ENCODE peak calls at places on chromosomes 16 and 17, in eight cellular contexts. H is OCI-LY7, V is stomach, X is left lung, D is A549, Q is dorsolateral prefrontal cortex, R is endodermal cell, K is ovary. Y is an unnamed sample.

GRCh38 chr16:88596477-88596876 is 26.3 kb downstream of the ZC3H18 start:
- DNase-seq in H (no peak), V (no peak), X (no peak), D (no peak), Q (no peak), R (no peak), K (no peak), Y (no peak)

GRCh38 chr17:75557075-75557851 is 30.3 kb upstream of the MYO15B start:
- DNase-seq in H (no peak), V (peak), X (peak), D (peak), Q (peak), R (peak), K (peak), Y (no peak)

GRCh38 chr17:50534222-50534978 is 1.9 kb downstream of the EPN3 start:
- DNase-seq in H (no peak), V (peak), X (peak), D (peak), Q (no peak), R (peak), K (no peak), Y (no peak)

GRCh38 chr16:9197957-9198661 is 106.7 kb downstream of the HAPSTR1 start:
- DNase-seq in H (no peak), V (no peak), X (no peak), D (no peak), Q (no peak), R (no peak), K (no peak), Y (no peak)

GRCh38 chr17:35889818-35890773 is 9.9 kb upstream of the CCL5 start:
- DNase-seq in H (no peak), V (peak), X (no peak), D (peak), Q (peak), R (no peak), K (peak), Y (peak)

GRCh38 chr17:61593404-61593803 is 2.4 kb upstream of the NACA2 start:
- DNase-seq in H (no peak), V (no peak), X (no peak), D (no peak), Q (no peak), R (no peak), K (no peak), Y (no peak)

GRCh38 chr17:40320771-40321501 is 12.0 kb downstream of the RARA start:
- DNase-seq in H (no peak), V (no peak), X (peak), D (no peak), Q (no peak), R (peak), K (peak), Y (peak)

GRCh38 chr16:28294201-28294600 is 1.9 kb downstream of the SBK1 start:
- DNase-seq in H (no peak), V (no peak), X (no peak), D (no peak), Q (no peak), R (no peak), K (no peak), Y (no peak)

GRCh38 chr16:8963010-8963824 is 489 bp downstream of the USP7 start:
- DNase-seq in H (peak), V (no peak), X (no peak), D (no peak), Q (no peak), R (peak), K (peak), Y (peak)

GRCh38 chr17:38727661-38728220 is 2.4 kb upstream of the CISD3 start:
- DNase-seq in H (no peak), V (no peak), X (no peak), D (no peak), Q (no peak), R (no peak), K (no peak), Y (no peak)

DNA sequence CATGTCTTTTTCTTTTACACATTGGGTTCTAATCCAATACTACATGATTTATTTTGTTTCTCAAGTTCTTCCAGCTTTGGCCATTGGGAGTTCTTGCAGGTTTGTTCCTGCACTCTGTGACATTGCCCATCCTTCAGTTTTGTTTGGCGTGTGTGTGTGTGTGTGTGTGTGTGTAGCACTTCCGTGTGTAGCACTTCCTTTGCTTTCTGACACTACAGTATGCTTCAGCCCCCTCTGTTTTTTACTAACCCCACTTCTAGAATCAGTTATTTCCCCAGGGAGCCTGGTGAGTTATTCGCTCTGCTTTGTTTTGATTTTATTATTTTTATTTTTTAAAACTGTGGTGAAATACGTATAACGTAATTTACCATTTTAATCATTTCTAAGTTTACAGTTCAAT is 75.6 kb upstream of the LGALS9 start:
- DNase-seq in H (no peak), V (no peak), X (no peak), D (no peak), Q (no peak), R (no peak), K (no peak), Y (no peak)
- H3K27ac ChIP-seq in H (no peak), V (no peak), X (no peak), D (peak), Q (no peak), R (no peak), K (no peak), Y (no peak)

GRCh38 chr16:53091508-53092211 is 36.9 kb downstream of the CHD9 start:
- DNase-seq in H (peak), V (peak), X (peak), D (no peak), Q (peak), R (peak), K (peak), Y (no peak)
- H3K27ac ChIP-seq in H (peak), V (peak), X (peak), D (peak), Q (peak), R (peak), K (peak), Y (peak)

DNA sequence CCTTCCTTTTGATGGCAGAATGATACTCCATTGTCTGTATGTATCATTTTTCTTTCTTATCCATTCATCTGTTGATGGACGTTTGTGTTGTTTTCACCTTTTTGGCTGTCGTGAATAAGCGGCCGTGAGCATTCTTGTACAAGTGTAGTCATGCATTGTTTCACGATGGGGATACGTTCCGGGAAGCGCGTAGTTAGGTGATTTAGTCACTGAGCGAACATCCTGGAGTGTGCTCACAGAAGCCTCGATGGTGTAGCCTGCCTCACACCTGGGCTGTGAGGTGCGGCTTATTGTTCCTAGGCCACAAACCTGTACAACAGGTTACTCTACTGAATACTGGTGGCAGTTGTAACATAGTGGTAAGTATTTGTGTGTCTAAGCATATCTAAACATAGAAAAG is 136.5 kb downstream of the CMIP start:
- DNase-seq in H (no peak), V (peak), X (no peak), D (no peak), Q (no peak), R (no peak), K (no peak), Y (no peak)
- H3K27ac ChIP-seq in H (no peak), V (peak), X (no peak), D (peak), Q (no peak), R (no peak), K (no peak), Y (no peak)

GRCh38 chr16:57783116-57783515 is 19.2 kb downstream of the KIFC3 start:
- DNase-seq in H (no peak), V (no peak), X (no peak), D (no peak), Q (no peak), R (no peak), K (no peak), Y (peak)

GRCh38 chr16:57785924-57786323 is 16.4 kb downstream of the KIFC3 start:
- DNase-seq in H (no peak), V (no peak), X (no peak), D (no peak), Q (no peak), R (no peak), K (no peak), Y (no peak)

GRCh38 chr16:57785385-57785784 is 16.9 kb downstream of the KIFC3 start:
- DNase-seq in H (no peak), V (no peak), X (no peak), D (no peak), Q (no peak), R (no peak), K (no peak), Y (no peak)

GRCh38 chr16:57783883-57784282 is 18.4 kb downstream of the KIFC3 start:
- DNase-seq in H (no peak), V (no peak), X (no peak), D (no peak), Q (no peak), R (no peak), K (no peak), Y (no peak)

GRCh38 chr16:57784334-57784733 is 18.0 kb downstream of the KIFC3 start:
- DNase-seq in H (no peak), V (no peak), X (no peak), D (no peak), Q (no peak), R (no peak), K (no peak), Y (no peak)
- H3K27ac ChIP-seq in H (no peak), V (no peak), X (no peak), D (peak), Q (no peak), R (no peak), K (no peak), Y (no peak)

GRCh38 chr17:78263736-78264340 is 32.4 kb downstream of the TMEM235 start:
- DNase-seq in H (no peak), V (no peak), X (no peak), D (no peak), Q (no peak), R (peak), K (no peak), Y (no peak)
- H3K27ac ChIP-seq in H (no peak), V (peak), X (peak), D (no peak), Q (peak), R (peak), K (no peak), Y (no peak)

GRCh38 chr17:16081507-16082087 is 82.0 kb downstream of the TTC19 start:
- DNase-seq in H (no peak), V (no peak), X (no peak), D (no peak), Q (no peak), R (peak), K (no peak), Y (no peak)

GRCh38 chr17:16080366-16080765 is 80.7 kb downstream of the TTC19 start:
- DNase-seq in H (no peak), V (no peak), X (no peak), D (no peak), Q (no peak), R (no peak), K (no peak), Y (no peak)

GRCh38 chr17:16086957-16087356 is 87.3 kb downstream of the TTC19 start:
- DNase-seq in H (no peak), V (no peak), X (no peak), D (no peak), Q (no peak), R (no peak), K (no peak), Y (no peak)

GRCh38 chr17:16085066-16085699 is 85.6 kb downstream of the TTC19 start:
- DNase-seq in H (no peak), V (no peak), X (no peak), D (no peak), Q (no peak), R (no peak), K (no peak), Y (no peak)

DNA sequence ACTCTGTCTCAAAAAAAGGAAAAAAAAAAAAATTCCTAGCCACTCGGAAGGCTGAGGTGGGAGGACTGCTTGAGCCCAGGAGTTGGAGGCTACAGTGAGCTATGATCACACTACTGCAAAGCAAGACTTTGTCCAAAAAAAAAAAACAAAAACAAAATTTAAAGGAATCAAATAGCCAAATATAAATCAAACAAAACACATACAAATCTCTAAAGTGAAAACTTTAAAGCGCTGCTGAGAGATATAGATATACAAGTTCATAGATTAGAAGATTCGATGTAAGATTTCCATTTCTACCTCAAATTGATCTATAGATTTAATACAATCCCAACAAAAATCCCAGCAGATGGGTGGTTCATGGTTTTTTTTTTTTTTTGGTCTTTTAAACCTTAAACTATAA is 83.6 kb downstream of the TTC19 start:
- DNase-seq in H (no peak), V (no peak), X (no peak), D (no peak), Q (no peak), R (no peak), K (no peak), Y (no peak)
- H3K27ac ChIP-seq in H (no peak), V (no peak), X (no peak), D (no peak), Q (no peak), R (no peak), K (no peak), Y (no peak)

DNA sequence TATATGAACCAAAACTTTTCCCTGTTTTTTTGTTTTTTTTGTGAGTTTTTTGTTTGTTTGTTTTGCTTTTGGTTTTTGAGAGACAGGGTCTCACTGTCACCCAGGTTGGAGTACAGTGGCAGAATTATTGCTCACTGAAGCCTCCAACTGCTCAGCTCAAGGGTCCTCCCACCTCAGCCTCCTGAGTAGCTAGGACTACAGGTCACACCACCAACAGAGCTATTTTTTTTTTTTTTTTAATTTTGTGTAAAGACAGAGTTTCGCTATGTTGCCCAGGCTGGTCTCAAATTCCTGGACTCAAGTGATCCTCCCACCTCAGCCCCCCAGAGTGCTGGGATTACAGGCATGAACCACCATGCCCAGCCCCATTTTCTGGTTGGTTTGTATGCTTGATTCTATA is 28.6 kb downstream of the CMTM4 start:
- DNase-seq in H (no peak), V (no peak), X (no peak), D (no peak), Q (no peak), R (no peak), K (no peak), Y (no peak)
- H3K27ac ChIP-seq in H (no peak), V (no peak), X (no peak), D (no peak), Q (no peak), R (no peak), K (no peak), Y (no peak)

Y was measured in aorta.